ENCODE peak calls at places on chromosomes 5 and 9, in five cellular contexts. Z is bronchial epithelial cell; U is hippocampal formation; G is CD4-positive, alpha-beta T cell; O is astrocyte of the spinal cord. A is an unnamed sample.

GRCh38 chr9:12770261-12770660 is 4.6 kb upstream of the LURAP1L start:
- DNase-seq in U (no peak), G (no peak), O (no peak), Z (no peak), A (no peak)

GRCh38 chr9:8863886-8864881 is 1064.6 kb upstream of the DMAC1 start:
- DNase-seq in O (peak), G (no peak), Z (peak), U (no peak), A (no peak)

GRCh38 chr9:77819672-77820071 is 171.6 kb upstream of the GNA14 start:
- DNase-seq in G (no peak), O (no peak), Z (no peak), U (no peak), A (no peak)

GRCh38 chr5:65190328-65191053 is 291.2 kb downstream of the ADAMTS6 start:
- DNase-seq in G (no peak), O (peak), Z (peak), U (no peak), A (no peak)

GRCh38 chr9:125755340-125755739 is 8.2 kb downstream of the PBX3 start:
- DNase-seq in U (no peak), O (no peak), G (no peak), Z (no peak), A (no peak)

GRCh38 chr9:113957778-113958430 is 81.8 kb downstream of the ZNF618 start:
- DNase-seq in O (peak), Z (peak), U (no peak), G (no peak), A (no peak)

GRCh38 chr9:121556082-121556481 is 56.4 kb upstream of the GGTA1 start:
- DNase-seq in G (no peak), Z (no peak), O (no peak), U (no peak), A (no peak)

GRCh38 chr5:35854248-35854647 is 2.4 kb upstream of the IL7R start:
- DNase-seq in O (no peak), G (peak), Z (no peak), U (no peak), A (peak)

GRCh38 chr9:84169240-84169639 is 171.3 kb downstream of the SLC28A3 start:
- DNase-seq in U (no peak), Z (peak), G (no peak), O (peak), A (no peak)

GRCh38 chr5:169099801-169100734 is 200.9 kb downstream of the SLIT3 start:
- DNase-seq in O (no peak), G (no peak), U (no peak), Z (no peak), A (no peak)

GRCh38 chr5:111072949-111073682 is 1.6 kb downstream of the TSLP start:
- DNase-seq in U (no peak), O (no peak), Z (no peak), G (peak), A (peak)

GRCh38 chr5:157271740-157272271 is 5.9 kb downstream of the CYFIP2 start:
- DNase-seq in U (no peak), Z (no peak), O (no peak), G (peak), A (peak)

GRCh38 chr9:24351952-24352351 is 193.7 kb downstream of the IZUMO3 start:
- DNase-seq in G (no peak), U (no peak), O (no peak), Z (no peak), A (no peak)

GRCh38 chr9:26971721-26972120 is 15.5 kb downstream of the IFT74 start:
- DNase-seq in G (no peak), Z (peak), U (no peak), O (no peak), A (no peak)

GRCh38 chr5:67354051-67354450 is 157.5 kb upstream of the CD180 start:
- DNase-seq in O (no peak), G (no peak), U (no peak), Z (no peak), A (no peak)

GRCh38 chr9:131289301-131290038 is at the start of gene PLPP7:
- DNase-seq in O (peak), Z (no peak), G (no peak), U (peak), A (no peak)

GRCh38 chr9:124795881-124796415 is 19.0 kb downstream of the OLFML2A start:
- DNase-seq in O (peak), Z (no peak), G (no peak), U (no peak), A (no peak)

GRCh38 chr5:132751971-132752580 is 4.8 kb downstream of the CCNI2 start:
- DNase-seq in Z (no peak), U (no peak), G (no peak), O (no peak), A (no peak)

GRCh38 chr5:176894298-176894697 is 4.8 kb downstream of the HK3 start:
- DNase-seq in U (no peak), O (no peak), G (no peak), Z (no peak), A (no peak)

GRCh38 chr9:35618854-35619799 is 914 bp upstream of the CD72 start:
- DNase-seq in O (no peak), U (no peak), Z (no peak), G (no peak), A (no peak)

GRCh38 chr5:15021286-15022046 is 149.9 kb upstream of the ANKH start:
- DNase-seq in O (peak), G (no peak), Z (no peak), U (no peak), A (no peak)

GRCh38 chr5:133888625-133888991 is 79.8 kb downstream of the C5orf15 start:
- DNase-seq in O (no peak), Z (no peak), G (no peak), U (no peak), A (no peak)

A was measured in T-helper 9 cell.